ENCODE peak calls at places on chromosomes 1 and 21, in seven cellular contexts. P is T-helper 2 cell treated with Interferon-gamma antibody and Interleukin-4, amounts not matched to agents 5 μg/mL and 100 μg/mL, for 36 hours; N is activated CD4-positive, alpha-beta T cell treated with anti-CD3 and anti-CD28 coated beads, Interleukin-2, amount 10 ng/mL, durations not matched to agents 24 days and 14 days; R is left colon; Z is NCI-H1092; O is substantia nigra; U is H4. H is an unnamed sample.

GRCh38 chr1:236543065-236543669 is 19.4 kb downstream of the LGALS8 start:
- DNase-seq in P (no peak), U (no peak), R (no peak), Z (no peak), O (no peak), N (no peak), H (no peak)

GRCh38 chr1:33500547-33500946 is 28.1 kb downstream of the ZSCAN20 start:
- DNase-seq in O (no peak), P (no peak), R (no peak), U (no peak), N (no peak), Z (no peak), H (no peak)

GRCh38 chr1:64482128-64482527 is 12.2 kb downstream of the CACHD1 start:
- DNase-seq in Z (no peak), R (no peak), N (no peak), P (no peak), O (no peak), U (no peak), H (no peak)

GRCh38 chr1:234535763-234536515 is 57.0 kb upstream of the TARBP1 start:
- DNase-seq in P (no peak), N (no peak), U (peak), O (no peak), Z (no peak), R (no peak), H (no peak)

GRCh38 chr1:6287431-6287886 is 26.6 kb upstream of the GPR153 start:
- DNase-seq in O (no peak), R (no peak), U (no peak), P (no peak), Z (peak), N (no peak), H (peak)

GRCh38 chr1:23273450-23274133 is 56.3 kb upstream of the HTR1D start:
- DNase-seq in O (no peak), N (no peak), P (no peak), Z (no peak), U (peak), R (peak), H (no peak)

GRCh38 chr1:225651872-225652725 is 824 bp downstream of the ENAH start:
- DNase-seq in P (no peak), N (no peak), O (no peak), U (peak), R (peak), Z (peak), H (peak)

GRCh38 chr21:39849014-39849655 is 18.1 kb upstream of the PCP4 start:
- DNase-seq in Z (no peak), P (no peak), O (no peak), U (no peak), N (no peak), R (no peak), H (no peak)